ENCODE peak calls at places on chromosomes 4 and X, in four cellular contexts. R is neuronal stem cell; K is stimulated activated CD4-positive, alpha-beta T cell treated with anti-CD3 and anti-CD28 coated beads, Interleukin-4, amount 100 ng/mL, for 4 hours; B is activated CD8-positive, alpha-beta memory T cell treated with anti-CD3 and anti-CD28 coated beads, Interleukin-2, amount 50 U/mL, for 48 hours. A is an unnamed sample.

GRCh38 chr4:26489101-26489669 is 1.1 kb downstream of the CCKAR start:
- DNase-seq in R (no peak), K (no peak), B (no peak), A (no peak)

GRCh38 chr4:150262611-150263010 is 184.4 kb downstream of the DCLK2 start:
- DNase-seq in R (no peak), K (no peak), B (no peak), A (no peak)

GRCh38 chr4:37000281-37000680 is 244.3 kb upstream of the NWD2 start:
- DNase-seq in R (no peak), K (no peak), B (no peak), A (no peak)

GRCh38 chr4:40662962-40663604 is 33.4 kb upstream of the RBM47 start:
- DNase-seq in R (no peak), K (no peak), B (no peak), A (no peak)

GRCh38 chrX:125291124-125291523 is 28.5 kb upstream of the TEX13C start:
- DNase-seq in R (no peak), K (no peak), B (no peak), A (no peak)

GRCh38 chrX:110267874-110268273 is 50.0 kb downstream of the AMMECR1 start:
- DNase-seq in R (no peak), K (no peak), B (no peak), A (no peak)

GRCh38 chrX:16076834-16077233 is 46.5 kb upstream of the GRPR start:
- DNase-seq in R (no peak), K (no peak), B (no peak), A (no peak)

GRCh38 chr4:86333236-86333635 is 26.6 kb downstream of the MAPK10 start:
- DNase-seq in R (no peak), K (no peak), B (no peak), A (no peak)

GRCh38 chrX:9318213-9318612 is 146.6 kb upstream of the TBL1X start:
- DNase-seq in R (no peak), K (no peak), B (no peak), A (no peak)

GRCh38 chr4:115759231-115759630 is 645.8 kb upstream of the NDST4 start:
- DNase-seq in R (no peak), K (no peak), B (no peak), A (no peak)

GRCh38 chr4:114598191-114599121 is at the start of gene UGT8:
- DNase-seq in R (peak), K (peak), B (peak), A (no peak)

GRCh38 chr4:23877758-23878229 is 12.1 kb downstream of the PPARGC1A start:
- DNase-seq in R (no peak), K (no peak), B (no peak), A (no peak)

GRCh38 chrX:38205037-38205436 is 15.6 kb downstream of the SRPX start:
- DNase-seq in R (no peak), K (no peak), B (no peak), A (no peak)

GRCh38 chrX:122269243-122269781 is 914.8 kb upstream of the GRIA3 start:
- DNase-seq in R (no peak), K (no peak), B (no peak), A (no peak)